ENCODE peak calls at places on chromosomes 5 and 9, in eight cellular contexts. One of them, this sample, is unnamed.

GRCh38 chr5:4511996-4512656 is 628.0 kb upstream of the ADAMTS16 start:
- DNase-seq in progenitor cell of endocrine pancreas: peak
- DNase-seq in heart left ventricle: peak
- DNase-seq in PC-9: no peak
- DNase-seq in kidney: peak
- DNase-seq in foreskin fibroblast: no peak
- DNase-seq in WTC11: peak
- DNase-seq in AG04449: no peak
- DNase-seq in this sample: peak

GRCh38 chr9:36566813-36567217 is 5.9 kb upstream of the MELK start:
- DNase-seq in AG04449: no peak
- DNase-seq in progenitor cell of endocrine pancreas: no peak
- DNase-seq in PC-9: no peak
- DNase-seq in WTC11: no peak
- DNase-seq in heart left ventricle: peak
- DNase-seq in kidney: no peak
- DNase-seq in foreskin fibroblast: peak
- DNase-seq in this sample: no peak

GRCh38 chr5:24110019-24110615 is 534.7 kb downstream of the CDH10 start:
- DNase-seq in AG04449: no peak
- DNase-seq in PC-9: no peak
- DNase-seq in kidney: no peak
- DNase-seq in foreskin fibroblast: no peak
- DNase-seq in progenitor cell of endocrine pancreas: no peak
- DNase-seq in WTC11: no peak
- DNase-seq in heart left ventricle: no peak
- DNase-seq in this sample: no peak

GRCh38 chr9:99221266-99221622 is 498 bp downstream of the ALG2 start:
- DNase-seq in foreskin fibroblast: no peak
- DNase-seq in WTC11: no peak
- DNase-seq in heart left ventricle: no peak
- DNase-seq in progenitor cell of endocrine pancreas: no peak
- DNase-seq in kidney: no peak
- DNase-seq in AG04449: no peak
- DNase-seq in PC-9: no peak
- DNase-seq in this sample: no peak

GRCh38 chr5:10726179-10726912 is 34.7 kb downstream of the DAP start:
- DNase-seq in kidney: no peak
- DNase-seq in progenitor cell of endocrine pancreas: no peak
- DNase-seq in AG04449: no peak
- DNase-seq in heart left ventricle: no peak
- DNase-seq in WTC11: no peak
- DNase-seq in foreskin fibroblast: no peak
- DNase-seq in PC-9: no peak
- DNase-seq in this sample: no peak

GRCh38 chr9:35826071-35826701 is 2.3 kb downstream of the FAM221B start:
- DNase-seq in AG04449: no peak
- DNase-seq in heart left ventricle: peak
- DNase-seq in PC-9: no peak
- DNase-seq in kidney: no peak
- DNase-seq in WTC11: no peak
- DNase-seq in progenitor cell of endocrine pancreas: no peak
- DNase-seq in foreskin fibroblast: peak
- DNase-seq in this sample: no peak

GRCh38 chr9:110926828-110927227 is 111.4 kb downstream of the LPAR1 start:
- DNase-seq in kidney: no peak
- DNase-seq in WTC11: no peak
- DNase-seq in heart left ventricle: no peak
- DNase-seq in AG04449: no peak
- DNase-seq in PC-9: no peak
- DNase-seq in progenitor cell of endocrine pancreas: no peak
- DNase-seq in foreskin fibroblast: no peak
- DNase-seq in this sample: no peak

GRCh38 chr9:20760246-20760901 is 76.3 kb downstream of the FOCAD start:
- DNase-seq in foreskin fibroblast: no peak
- DNase-seq in WTC11: no peak
- DNase-seq in heart left ventricle: no peak
- DNase-seq in PC-9: peak
- DNase-seq in AG04449: no peak
- DNase-seq in kidney: no peak
- DNase-seq in progenitor cell of endocrine pancreas: no peak
- DNase-seq in this sample: no peak

GRCh38 chr9:16671591-16672137 is 198.8 kb downstream of the BNC2 start:
- DNase-seq in WTC11: no peak
- DNase-seq in progenitor cell of endocrine pancreas: no peak
- DNase-seq in heart left ventricle: no peak
- DNase-seq in PC-9: peak
- DNase-seq in AG04449: peak
- DNase-seq in kidney: no peak
- DNase-seq in foreskin fibroblast: peak
- DNase-seq in this sample: no peak

GRCh38 chr9:33676746-33677505 is 118.4 kb upstream of the PRSS3 start:
- DNase-seq in WTC11: peak
- DNase-seq in PC-9: no peak
- DNase-seq in foreskin fibroblast: peak
- DNase-seq in heart left ventricle: peak
- DNase-seq in AG04449: no peak
- DNase-seq in progenitor cell of endocrine pancreas: peak
- DNase-seq in kidney: peak
- DNase-seq in this sample: peak

GRCh38 chr5:446864-447263 is 3.9 kb downstream of the EXOC3 start:
- DNase-seq in AG04449: no peak
- DNase-seq in progenitor cell of endocrine pancreas: no peak
- DNase-seq in PC-9: no peak
- DNase-seq in heart left ventricle: no peak
- DNase-seq in WTC11: peak
- DNase-seq in foreskin fibroblast: no peak
- DNase-seq in kidney: no peak
- DNase-seq in this sample: no peak

GRCh38 chr5:134649163-134649916 is 755 bp downstream of the SEC24A start:
- DNase-seq in progenitor cell of endocrine pancreas: no peak
- DNase-seq in PC-9: no peak
- DNase-seq in foreskin fibroblast: no peak
- DNase-seq in kidney: peak
- DNase-seq in AG04449: no peak
- DNase-seq in WTC11: no peak
- DNase-seq in heart left ventricle: no peak
- DNase-seq in this sample: no peak

GRCh38 chr9:69759478-69760277 is at the start of gene PTAR1:
- DNase-seq in foreskin fibroblast: peak
- DNase-seq in heart left ventricle: peak
- DNase-seq in WTC11: peak
- DNase-seq in PC-9: peak
- DNase-seq in AG04449: peak
- DNase-seq in progenitor cell of endocrine pancreas: peak
- DNase-seq in kidney: peak
- DNase-seq in this sample: peak

GRCh38 chr5:96066386-96066719 is 104.7 kb upstream of the ELL2 start:
- DNase-seq in AG04449: no peak
- DNase-seq in kidney: no peak
- DNase-seq in WTC11: no peak
- DNase-seq in heart left ventricle: no peak
- DNase-seq in progenitor cell of endocrine pancreas: no peak
- DNase-seq in PC-9: no peak
- DNase-seq in foreskin fibroblast: no peak
- DNase-seq in this sample: no peak

GRCh38 chr5:167639761-167640160 is 651.7 kb upstream of the WWC1 start:
- DNase-seq in heart left ventricle: no peak
- DNase-seq in PC-9: no peak
- DNase-seq in AG04449: no peak
- DNase-seq in kidney: no peak
- DNase-seq in foreskin fibroblast: peak
- DNase-seq in progenitor cell of endocrine pancreas: no peak
- DNase-seq in WTC11: no peak
- DNase-seq in this sample: no peak

GRCh38 chr9:4618700-4619099 is 43.4 kb upstream of the PLPP6 start:
- DNase-seq in heart left ventricle: no peak
- DNase-seq in foreskin fibroblast: no peak
- DNase-seq in progenitor cell of endocrine pancreas: no peak
- DNase-seq in kidney: no peak
- DNase-seq in WTC11: no peak
- DNase-seq in PC-9: no peak
- DNase-seq in AG04449: no peak
- DNase-seq in this sample: no peak

GRCh38 chr5:141392429-141393198 is at the start of gene PCDHGA8:
- DNase-seq in foreskin fibroblast: no peak
- DNase-seq in heart left ventricle: no peak
- DNase-seq in PC-9: no peak
- DNase-seq in WTC11: no peak
- DNase-seq in kidney: no peak
- DNase-seq in progenitor cell of endocrine pancreas: no peak
- DNase-seq in AG04449: no peak
- DNase-seq in this sample: no peak

GRCh38 chr9:116204252-116204882 is 50.8 kb downstream of the PAPPA start:
- DNase-seq in heart left ventricle: no peak
- DNase-seq in progenitor cell of endocrine pancreas: no peak
- DNase-seq in kidney: no peak
- DNase-seq in foreskin fibroblast: no peak
- DNase-seq in WTC11: no peak
- DNase-seq in AG04449: no peak
- DNase-seq in PC-9: no peak
- DNase-seq in this sample: no peak

GRCh38 chr9:116207371-116208111 is 54.0 kb downstream of the PAPPA start:
- DNase-seq in PC-9: no peak
- DNase-seq in AG04449: no peak
- DNase-seq in foreskin fibroblast: no peak
- DNase-seq in WTC11: no peak
- DNase-seq in progenitor cell of endocrine pancreas: no peak
- DNase-seq in kidney: no peak
- DNase-seq in heart left ventricle: no peak
- DNase-seq in this sample: no peak

GRCh38 chr9:116212986-116213672 is 59.5 kb downstream of the PAPPA start:
- DNase-seq in progenitor cell of endocrine pancreas: no peak
- DNase-seq in WTC11: no peak
- DNase-seq in foreskin fibroblast: no peak
- DNase-seq in kidney: no peak
- DNase-seq in AG04449: no peak
- DNase-seq in heart left ventricle: no peak
- DNase-seq in PC-9: no peak
- DNase-seq in this sample: no peak

GRCh38 chr9:116209406-116210116 is 56.0 kb downstream of the PAPPA start:
- DNase-seq in heart left ventricle: no peak
- DNase-seq in kidney: no peak
- DNase-seq in AG04449: no peak
- DNase-seq in foreskin fibroblast: no peak
- DNase-seq in WTC11: no peak
- DNase-seq in progenitor cell of endocrine pancreas: no peak
- DNase-seq in PC-9: no peak
- DNase-seq in this sample: no peak

DNA sequence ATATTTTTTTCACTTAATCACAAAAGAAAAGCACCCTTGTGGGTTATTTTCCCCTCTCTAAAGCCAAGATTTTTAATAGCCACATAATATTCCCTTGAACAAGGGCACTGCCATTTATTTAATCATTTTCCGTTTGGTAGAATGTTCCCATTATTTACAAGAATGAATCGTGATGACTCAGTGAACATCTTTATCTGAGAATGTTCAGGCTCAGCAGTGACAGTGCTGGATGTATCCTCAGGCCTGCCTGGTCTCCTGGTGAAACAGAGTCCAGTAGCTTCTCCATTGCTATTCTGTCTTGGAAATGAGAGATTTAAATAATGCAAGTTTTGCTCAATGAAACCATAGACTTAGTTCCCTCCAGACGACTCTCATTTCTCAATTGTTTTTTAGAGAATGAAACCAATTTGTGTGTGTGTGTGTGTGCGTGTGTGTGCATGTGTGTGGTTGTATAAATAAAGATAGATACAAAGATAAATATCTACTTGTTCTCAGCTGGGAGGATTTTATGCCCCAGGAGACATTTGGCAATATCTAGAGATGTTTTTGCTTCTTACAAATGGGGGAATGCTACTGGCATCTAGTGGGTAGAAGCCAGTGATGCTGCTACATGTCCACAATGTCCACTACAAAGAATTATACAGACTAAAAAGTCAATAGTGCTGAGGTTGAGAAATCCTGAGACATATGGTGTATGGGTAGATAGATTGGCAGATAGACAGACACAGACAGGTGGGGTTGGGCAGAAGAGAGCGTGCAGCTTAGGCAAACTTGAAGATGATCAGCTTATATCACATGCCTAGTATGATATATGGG is 55.0 kb downstream of the PAPPA start:
- DNase-seq in heart left ventricle: no peak
- DNase-seq in WTC11: no peak
- DNase-seq in progenitor cell of endocrine pancreas: no peak
- DNase-seq in kidney: no peak
- DNase-seq in AG04449: peak
- DNase-seq in PC-9: no peak
- DNase-seq in foreskin fibroblast: peak
- DNase-seq in this sample: no peak
- TF ChIP-seq CTCF in heart left ventricle: no peak
- TF ChIP-seq CTCF in WTC11: no peak
- TF ChIP-seq CTCF in progenitor cell of endocrine pancreas: no peak
- TF ChIP-seq CTCF in kidney: no peak
- TF ChIP-seq CTCF in AG04449: peak
- TF ChIP-seq CTCF in PC-9: peak
- TF ChIP-seq CTCF in foreskin fibroblast: peak
- TF ChIP-seq CTCF in this sample: no peak

GRCh38 chr9:93345630-93346239 is 105.8 kb upstream of the FAM120A start:
- DNase-seq in heart left ventricle: no peak
- DNase-seq in kidney: no peak
- DNase-seq in progenitor cell of endocrine pancreas: no peak
- DNase-seq in WTC11: no peak
- DNase-seq in PC-9: no peak
- DNase-seq in AG04449: no peak
- DNase-seq in foreskin fibroblast: no peak
- DNase-seq in this sample: no peak
- TF ChIP-seq CTCF in heart left ventricle: no peak
- TF ChIP-seq CTCF in kidney: no peak
- TF ChIP-seq CTCF in progenitor cell of endocrine pancreas: peak
- TF ChIP-seq CTCF in WTC11: no peak
- TF ChIP-seq CTCF in PC-9: no peak
- TF ChIP-seq CTCF in AG04449: no peak
- TF ChIP-seq CTCF in foreskin fibroblast: no peak
- TF ChIP-seq CTCF in this sample: no peak

DNA sequence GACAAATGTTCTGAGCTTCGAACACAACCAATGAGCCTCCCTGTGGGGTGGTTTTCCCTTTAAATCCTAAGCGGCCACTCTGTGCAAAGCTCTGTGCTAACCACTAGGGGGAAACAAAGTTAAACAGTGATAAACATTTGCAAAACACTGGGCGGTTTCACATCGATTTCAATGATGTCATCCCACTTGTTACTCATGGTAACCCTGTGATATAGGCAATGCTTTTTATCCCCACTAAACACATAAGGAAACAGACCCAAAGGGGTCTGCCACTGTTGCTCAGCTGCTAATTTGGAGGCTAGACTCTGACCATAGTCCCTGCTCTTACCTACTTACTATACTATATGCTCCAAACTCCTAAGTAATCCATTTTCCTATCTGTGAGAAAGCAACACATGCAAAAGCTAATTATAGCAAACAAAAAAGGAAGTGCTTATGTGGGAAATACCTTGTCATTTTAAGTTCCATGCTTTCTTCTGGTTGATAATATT is 57.3 kb downstream of the PTPN3 start:
- DNase-seq in PC-9: peak
- DNase-seq in heart left ventricle: peak
- DNase-seq in WTC11: peak
- DNase-seq in kidney: no peak
- DNase-seq in AG04449: peak
- DNase-seq in foreskin fibroblast: peak
- DNase-seq in progenitor cell of endocrine pancreas: peak
- DNase-seq in this sample: peak
- TF ChIP-seq CTCF in PC-9: peak
- TF ChIP-seq CTCF in heart left ventricle: peak
- TF ChIP-seq CTCF in WTC11: peak
- TF ChIP-seq CTCF in kidney: peak
- TF ChIP-seq CTCF in AG04449: peak
- TF ChIP-seq CTCF in foreskin fibroblast: peak
- TF ChIP-seq CTCF in progenitor cell of endocrine pancreas: peak
- TF ChIP-seq CTCF in this sample: peak

GRCh38 chr5:114305402-114306207 is 56.3 kb upstream of the KCNN2 start:
- DNase-seq in kidney: no peak
- DNase-seq in foreskin fibroblast: peak
- DNase-seq in PC-9: no peak
- DNase-seq in WTC11: no peak
- DNase-seq in heart left ventricle: no peak
- DNase-seq in AG04449: no peak
- DNase-seq in progenitor cell of endocrine pancreas: no peak
- DNase-seq in this sample: no peak
- TF ChIP-seq CTCF in kidney: no peak
- TF ChIP-seq CTCF in foreskin fibroblast: peak
- TF ChIP-seq CTCF in PC-9: no peak
- TF ChIP-seq CTCF in WTC11: peak
- TF ChIP-seq CTCF in heart left ventricle: peak
- TF ChIP-seq CTCF in AG04449: peak
- TF ChIP-seq CTCF in progenitor cell of endocrine pancreas: peak
- TF ChIP-seq CTCF in this sample: peak